ENCODE peak calls at places on chromosomes 7 and 10, in seven cellular contexts. Z is stimulated activated naive CD4-positive, alpha-beta T cell; R is fibroblast of pulmonary artery; F is HuH-7.5; O is fibroblast of the conjunctiva; Y is T-cell; L is CD4-positive, alpha-beta memory T cell. V is an unnamed sample.

GRCh38 chr10:76779163-76779820 is 858.3 kb downstream of the KCNMA1 start:
- DNase-seq in Z (no peak), Y (no peak), F (no peak), L (no peak), R (no peak), O (no peak), V (peak)

GRCh38 chr7:90507692-90508091 is 38.3 kb downstream of the PTTG1IP2 start:
- DNase-seq in Y (no peak), O (no peak), R (no peak), Z (no peak), F (no peak), L (no peak), V (no peak)

GRCh38 chr7:13042605-13043236 is 355.3 kb downstream of the ARL4A start:
- DNase-seq in O (no peak), R (peak), L (no peak), F (no peak), Z (no peak), Y (no peak), V (no peak)

GRCh38 chr7:3134715-3135114 is 91.0 kb upstream of the CARD11 start:
- DNase-seq in R (no peak), O (no peak), L (no peak), Z (no peak), Y (no peak), F (no peak), V (no peak)

GRCh38 chr10:100986952-100987684 is at the start of the genes MRPL43 and TWNK:
- DNase-seq in Z (peak), R (peak), L (peak), Y (peak), O (no peak), F (peak), V (no peak)

GRCh38 chr7:148877517-148877916 is 6.6 kb downstream of the EZH2 start:
- DNase-seq in Y (no peak), Z (no peak), L (no peak), O (no peak), R (no peak), F (no peak), V (no peak)

GRCh38 chr10:102449321-102450123 is 1.8 kb downstream of the C10orf95 start:
- DNase-seq in Z (peak), R (peak), O (no peak), F (no peak), Y (peak), L (peak), V (no peak)

GRCh38 chr7:13778967-13779366 is 210.5 kb downstream of the ETV1 start:
- DNase-seq in L (no peak), R (peak), O (no peak), F (no peak), Z (no peak), Y (no peak), V (no peak)

GRCh38 chr7:128872394-128872824 is 9.8 kb downstream of the ATP6V1F start:
- DNase-seq in Y (no peak), O (no peak), Z (no peak), L (no peak), R (no peak), F (no peak), V (no peak)

GRCh38 chr10:114694735-114695134 is 36.7 kb upstream of the ABLIM1 start:
- DNase-seq in R (peak), F (peak), Y (peak), Z (peak), O (no peak), L (peak), V (no peak)

GRCh38 chr10:46539596-46540411 is 16.7 kb downstream of the GPRIN2 start:
- DNase-seq in F (peak), O (peak), L (no peak), Y (no peak), Z (no peak), R (peak), V (peak)

GRCh38 chr7:463362-464176 is 56.1 kb downstream of the PDGFA start:
- DNase-seq in F (no peak), L (no peak), Y (no peak), O (no peak), R (no peak), Z (no peak), V (no peak)

GRCh38 chr7:111752022-111752582 is 189.8 kb upstream of the IMMP2L start:
- DNase-seq in O (peak), F (peak), Y (peak), L (peak), R (peak), Z (peak), V (no peak)

GRCh38 chr10:91201213-91201996 is 19.1 kb upstream of the PCGF5 start:
- DNase-seq in R (no peak), L (peak), F (no peak), Z (peak), O (no peak), Y (peak), V (no peak)

GRCh38 chr7:30936650-30937245 is 25.1 kb downstream of the AQP1 start:
- DNase-seq in Z (no peak), Y (no peak), L (no peak), R (no peak), F (no peak), O (no peak), V (no peak)

GRCh38 chr7:70178206-70178605 is 579.9 kb downstream of the AUTS2 start:
- DNase-seq in O (no peak), L (no peak), Z (no peak), Y (no peak), F (no peak), R (no peak), V (no peak)

GRCh38 chr7:7746419-7746818 is 28.0 kb upstream of the RPA3 start:
- DNase-seq in Y (no peak), F (no peak), Z (no peak), O (no peak), L (no peak), R (no peak), V (no peak)

GRCh38 chr10:124974131-124974530 is 32.2 kb downstream of the ZRANB1 start:
- DNase-seq in L (no peak), Y (no peak), O (no peak), Z (no peak), R (no peak), F (no peak), V (no peak)

GRCh38 chr7:81470084-81470723 is 299.6 kb downstream of the HGF start:
- DNase-seq in R (peak), Z (no peak), L (no peak), Y (no peak), F (no peak), O (peak), V (peak)

GRCh38 chr10:117646718-117647117 is 104.2 kb downstream of the EMX2 start:
- DNase-seq in L (no peak), Y (no peak), R (no peak), F (no peak), Z (no peak), O (no peak), V (no peak)

GRCh38 chr7:118183254-118183585 is 744 bp upstream of the LSM8 start:
- DNase-seq in Z (no peak), Y (no peak), R (peak), L (no peak), O (no peak), F (peak), V (no peak)

GRCh38 chr7:135905858-135906257 is 71.3 kb downstream of the MTPN start:
- DNase-seq in F (no peak), O (no peak), L (no peak), Z (no peak), R (no peak), Y (no peak), V (no peak)

GRCh38 chr10:20551761-20552160 is 345.4 kb downstream of the NEBL start:
- DNase-seq in Y (no peak), R (no peak), Z (no peak), L (no peak), F (no peak), O (no peak), V (no peak)

GRCh38 chr7:71733108-71733870 is 601.3 kb downstream of the GALNT17 start:
- DNase-seq in R (peak), F (peak), Y (peak), Z (peak), L (peak), O (peak), V (peak)

GRCh38 chr10:125883198-125883597 is 2.1 kb upstream of the DHX32 start:
- DNase-seq in Y (no peak), O (no peak), L (no peak), F (no peak), R (no peak), Z (no peak), V (no peak)

GRCh38 chr7:152850420-152850819 is 90.9 kb downstream of the ACTR3B start:
- DNase-seq in O (no peak), F (no peak), R (no peak), L (no peak), Y (no peak), Z (no peak), V (no peak)

GRCh38 chr10:5779753-5780152 is 33.5 kb downstream of the GDI2 start:
- DNase-seq in O (no peak), Y (no peak), L (no peak), R (no peak), Z (no peak), F (no peak), V (no peak)

GRCh38 chr7:148218603-148219002 is 372.0 kb upstream of the C7orf33 start:
- DNase-seq in O (no peak), F (no peak), L (no peak), Z (no peak), Y (no peak), R (no peak), V (no peak)

GRCh38 chr10:59387951-59388431 is 25.6 kb upstream of the FAM13C start:
- DNase-seq in F (no peak), L (no peak), O (peak), Z (no peak), R (peak), Y (no peak), V (peak)